ENCODE peak calls at places on chromosome 6, in five cellular contexts. Y is psoas muscle; S is naive thymus-derived CD4-positive, alpha-beta T cell; F is HepG2; W is CD4-positive, alpha-beta memory T cell. P is an unnamed sample.

GRCh38 chr6:109304284-109305015 is 77.8 kb downstream of the CD164 start:
- DNase-seq in Y (peak), S (no peak), F (no peak), W (no peak), P (no peak)

GRCh38 chr6:168194732-168195565 is 115.9 kb upstream of the FRMD1 start:
- DNase-seq in Y (no peak), S (no peak), F (no peak), W (no peak), P (no peak)

GRCh38 chr6:119351005-119351394 is 1.4 kb upstream of the MAN1A1 start:
- DNase-seq in Y (no peak), S (peak), F (no peak), W (no peak), P (no peak)

GRCh38 chr6:158962371-158962770 is 37.6 kb downstream of the RSPH3 start:
- DNase-seq in Y (no peak), S (no peak), F (no peak), W (no peak), P (no peak)

GRCh38 chr6:52503853-52504777 is 72.7 kb downstream of the TRAM2 start:
- DNase-seq in Y (peak), S (no peak), F (no peak), W (no peak), P (no peak)

GRCh38 chr6:22153384-22154158 is 143.3 kb downstream of the PRL start:
- DNase-seq in Y (no peak), S (no peak), F (no peak), W (no peak), P (no peak)

GRCh38 chr6:47478233-47479155 is 905 bp downstream of the CD2AP start:
- DNase-seq in Y (no peak), S (peak), F (peak), W (no peak), P (no peak)

GRCh38 chr6:128519132-128519930 is 1.1 kb downstream of the PTPRK start:
- DNase-seq in Y (peak), S (peak), F (peak), W (peak), P (peak)

GRCh38 chr6:169289671-169290408 is 36.2 kb upstream of the THBS2 start:
- DNase-seq in Y (peak), S (no peak), F (no peak), W (no peak), P (no peak)

GRCh38 chr6:3825851-3826581 is 23.2 kb upstream of the FAM50B start:
- DNase-seq in Y (peak), S (no peak), F (peak), W (no peak), P (no peak)

GRCh38 chr6:84078335-84078734 is 44.8 kb downstream of the MRAP2 start:
- DNase-seq in Y (no peak), S (no peak), F (no peak), W (no peak), P (no peak)

GRCh38 chr6:24329451-24329850 is 28.4 kb downstream of the DCDC2 start:
- DNase-seq in Y (no peak), S (no peak), F (peak), W (no peak), P (no peak)

GRCh38 chr6:116251568-116252384 is 2.1 kb downstream of the TSPYL4 start:
- DNase-seq in Y (no peak), S (no peak), F (no peak), W (no peak), P (no peak)

GRCh38 chr6:20705741-20706140 is 171.5 kb downstream of the CDKAL1 start:
- DNase-seq in Y (no peak), S (no peak), F (peak), W (no peak), P (no peak)

GRCh38 chr6:158536084-158536890 is 23.6 kb upstream of the TMEM181 start:
- DNase-seq in Y (peak), S (peak), F (peak), W (peak), P (peak)

GRCh38 chr6:72324591-72324990 is 297.3 kb upstream of the KCNQ5 start:
- DNase-seq in Y (no peak), S (no peak), F (no peak), W (no peak), P (no peak)

GRCh38 chr6:18207438-18207837 is 52.2 kb downstream of the KDM1B start:
- DNase-seq in Y (no peak), S (no peak), F (no peak), W (no peak), P (no peak)

GRCh38 chr6:44223471-44224153 is at the start of gene SLC29A1:
- DNase-seq in Y (peak), S (peak), F (peak), W (peak), P (peak)

GRCh38 chr6:131258816-131259476 is 123.7 kb downstream of the AKAP7 start:
- DNase-seq in Y (no peak), S (no peak), F (no peak), W (no peak), P (no peak)

GRCh38 chr6:11586574-11586973 is 49.0 kb downstream of the TMEM170B start:
- DNase-seq in Y (no peak), S (no peak), F (no peak), W (no peak), P (peak)

GRCh38 chr6:44486002-44486421 is 98.5 kb downstream of the CDC5L start:
- DNase-seq in Y (no peak), S (no peak), F (no peak), W (no peak), P (no peak)

GRCh38 chr6:158057213-158057987 is 75.7 kb downstream of the SYNJ2 start:
- DNase-seq in Y (no peak), S (no peak), F (no peak), W (no peak), P (no peak)

GRCh38 chr6:120671519-120671918 is 662.8 kb downstream of the TBC1D32 start:
- DNase-seq in Y (no peak), S (no peak), F (peak), W (no peak), P (peak)

GRCh38 chr6:157535354-157536217 is 154.6 kb downstream of the ZDHHC14 start:
- DNase-seq in Y (no peak), S (no peak), F (peak), W (peak), P (no peak)

GRCh38 chr6:9332241-9332640 is 896.9 kb upstream of the SLC35B3 start:
- DNase-seq in Y (no peak), S (no peak), F (no peak), W (no peak), P (peak)

GRCh38 chr6:33958208-33958862 is 154.5 kb upstream of the MLN start:
- DNase-seq in Y (no peak), S (no peak), F (peak), W (no peak), P (peak)

GRCh38 chr6:2599817-2600216 is 150.9 kb downstream of the MYLK4 start:
- DNase-seq in Y (no peak), S (no peak), F (no peak), W (no peak), P (no peak)

GRCh38 chr6:138609801-138610430 is 110.6 kb upstream of the NHSL1 start:
- DNase-seq in Y (no peak), S (no peak), F (peak), W (no peak), P (no peak)

GRCh38 chr6:17957488-17957887 is 29.9 kb downstream of the KIF13A start:
- DNase-seq in Y (no peak), S (no peak), F (no peak), W (no peak), P (no peak)

GRCh38 chr6:7532232-7532631 is 9.2 kb upstream of the DSP start:
- DNase-seq in Y (no peak), S (no peak), F (no peak), W (no peak), P (no peak)

GRCh38 chr6:161200610-161201201 is 73.2 kb downstream of the AGPAT4 start:
- DNase-seq in Y (no peak), S (no peak), F (no peak), W (no peak), P (no peak)

GRCh38 chr6:140921366-140922226 is 1211.1 kb upstream of the GJE1 start:
- DNase-seq in Y (no peak), S (no peak), F (peak), W (no peak), P (peak)

GRCh38 chr6:168032383-168032760 is 34.9 kb downstream of the KIF25 start:
- DNase-seq in Y (no peak), S (no peak), F (no peak), W (no peak), P (no peak)

GRCh38 chr6:152180601-152181000 is 373.1 kb downstream of the ESR1 start:
- DNase-seq in Y (no peak), S (no peak), F (no peak), W (no peak), P (no peak)

GRCh38 chr6:15426395-15426794 is 180.5 kb downstream of the JARID2 start:
- DNase-seq in Y (no peak), S (no peak), F (no peak), W (no peak), P (no peak)

GRCh38 chr6:137731960-137732616 is 135.0 kb upstream of the TNFAIP3 start:
- DNase-seq in Y (no peak), S (no peak), F (peak), W (no peak), P (no peak)

GRCh38 chr6:6004147-6004995 is 2.4 kb downstream of the NRN1 start:
- DNase-seq in Y (no peak), S (peak), F (no peak), W (no peak), P (no peak)

GRCh38 chr6:28356666-28357020 is 6.9 kb downstream of the ZKSCAN3 start:
- DNase-seq in Y (no peak), S (no peak), F (no peak), W (no peak), P (no peak)

GRCh38 chr6:26311385-26312095 is 53.5 kb upstream of the BTN3A2 start:
- DNase-seq in Y (no peak), S (peak), F (peak), W (peak), P (no peak)

GRCh38 chr6:89640804-89641203 is 2.3 kb upstream of the LYRM2 start:
- DNase-seq in Y (no peak), S (no peak), F (no peak), W (no peak), P (no peak)

GRCh38 chr6:13614126-13614925 is 809 bp upstream of the NOL7 start:
- DNase-seq in Y (peak), S (no peak), F (peak), W (no peak), P (no peak)

GRCh38 chr6:13613029-13613594 is 2.0 kb upstream of the NOL7 start:
- DNase-seq in Y (no peak), S (no peak), F (no peak), W (no peak), P (no peak)

GRCh38 chr6:13615802-13616140 is 636 bp downstream of the NOL7 start:
- DNase-seq in Y (peak), S (no peak), F (no peak), W (no peak), P (peak)

GRCh38 chr6:13614926-13615801 is at the start of gene NOL7:
- DNase-seq in Y (peak), S (peak), F (peak), W (peak), P (peak)

GRCh38 chr6:13617066-13617465 is 1.9 kb downstream of the NOL7 start:
- DNase-seq in Y (no peak), S (no peak), F (no peak), W (no peak), P (no peak)
- H3K4me3 ChIP-seq in Y (no peak), S (no peak), F (peak), W (no peak), P (no peak)

GRCh38 chr6:106187424-106187982 is 101.4 kb downstream of the PRDM1 start:
- DNase-seq in Y (no peak), S (no peak), F (no peak), W (no peak), P (no peak)
- H3K4me3 ChIP-seq in Y (no peak), S (no peak), F (no peak), W (no peak), P (no peak)

GRCh38 chr6:75207211-75207984 is 1.5 kb upstream of the COL12A1 start:
- DNase-seq in Y (peak), S (no peak), F (no peak), W (no peak), P (peak)
- H3K4me3 ChIP-seq in Y (peak), S (peak), F (no peak), W (no peak), P (peak)

DNA sequence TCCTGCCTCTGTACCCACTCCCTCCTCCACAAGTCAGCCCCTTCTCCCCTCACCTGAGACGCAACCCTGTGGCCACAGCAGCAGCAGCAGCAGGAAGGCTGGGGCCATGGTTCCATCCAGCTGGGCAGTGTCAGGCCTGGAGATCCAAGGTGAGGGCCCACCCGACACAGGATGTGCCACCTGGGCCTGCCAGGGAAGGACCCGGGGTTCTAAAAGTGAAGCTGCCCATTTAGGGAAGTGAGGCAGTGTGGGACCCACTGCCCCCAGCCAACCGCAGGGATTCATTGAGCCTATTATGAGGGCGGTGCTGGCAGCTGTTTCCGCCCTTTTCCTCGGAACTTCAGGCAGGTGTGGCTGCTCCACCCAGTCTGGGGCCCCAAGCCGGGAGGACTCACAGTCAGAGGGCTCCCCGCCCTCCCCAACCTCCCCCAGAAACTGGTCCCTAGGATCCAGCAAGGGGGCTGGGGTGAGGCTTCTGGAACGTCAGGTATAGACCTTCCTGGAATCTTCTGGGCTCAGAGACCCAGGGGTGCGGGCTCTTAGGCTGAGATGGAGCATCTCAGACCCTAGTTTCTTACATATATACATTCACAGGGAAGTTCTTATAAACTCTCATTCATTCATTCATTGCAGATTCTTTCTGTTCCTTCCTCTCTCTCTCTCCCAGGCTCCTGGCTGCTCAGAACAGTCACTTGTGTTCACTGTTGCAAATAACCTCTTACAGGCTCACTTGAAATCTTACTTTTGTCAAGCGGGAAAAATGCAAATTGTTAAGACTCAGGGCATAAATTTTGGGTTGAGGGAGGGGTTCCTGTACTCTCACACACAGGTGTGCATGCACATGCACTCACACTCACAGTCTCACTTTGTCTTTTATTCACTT is at the start of gene TREML2:
- DNase-seq in Y (no peak), S (no peak), F (no peak), W (no peak), P (no peak)
- H3K4me3 ChIP-seq in Y (no peak), S (peak), F (no peak), W (peak), P (no peak)

P was measured in neuronal stem cell.